ENCODE peak calls at places on chromosomes 6 and 20, in nine cellular contexts. X is activated gamma-delta T cell treated with Interleukin-2 at 50 U/mL for 16 hours; V is stimulated activated CD4-positive, alpha-beta T cell treated with anti-CD3 and anti-CD28 coated beads, Interleukin-1b, Interleukin-23, amount 100 ng/mL, for 24 hours; T is effector memory CD8-positive, alpha-beta T cell; O is head of caudate nucleus; P is GM06990; W is transverse colon; H is HT-29; S is mesendoderm. A is an unnamed sample.

GRCh38 chr20:9454781-9455180 is 59.6 kb upstream of the LAMP5 start:
- DNase-seq in P (no peak), S (no peak), W (no peak), X (no peak), T (no peak), O (no peak), H (no peak), V (no peak), A (no peak)

GRCh38 chr6:85494551-85495337 is 44.9 kb downstream of the NT5E start:
- DNase-seq in X (no peak), S (no peak), O (no peak), V (no peak), T (no peak), P (no peak), W (no peak), H (no peak), A (no peak)

GRCh38 chr6:168536665-168537249 is 95.8 kb downstream of the SMOC2 start:
- DNase-seq in V (no peak), W (no peak), X (no peak), S (no peak), P (no peak), O (no peak), H (no peak), T (no peak), A (no peak)

GRCh38 chr20:2761885-2762284 is 38.5 kb downstream of the CPXM1 start:
- DNase-seq in S (no peak), V (no peak), X (no peak), W (no peak), T (no peak), H (no peak), P (no peak), O (no peak), A (no peak)

GRCh38 chr6:11018225-11018624 is 25.9 kb downstream of the ELOVL2 start:
- DNase-seq in X (no peak), P (no peak), S (no peak), O (no peak), H (no peak), W (no peak), V (no peak), T (no peak), A (no peak)

GRCh38 chr6:125749864-125750691 is 646 bp downstream of the HEY2 start:
- DNase-seq in O (no peak), X (no peak), V (no peak), P (no peak), W (peak), H (no peak), T (no peak), S (peak), A (peak)

GRCh38 chr6:169933839-169934698 is 182.6 kb downstream of the ERMARD start:
- DNase-seq in O (no peak), H (no peak), V (no peak), T (no peak), X (no peak), S (no peak), P (no peak), W (peak), A (peak)

GRCh38 chr20:32581839-32582658 is 3.1 kb downstream of the NOL4L start:
- DNase-seq in S (no peak), W (no peak), O (no peak), V (no peak), P (no peak), H (no peak), X (no peak), T (no peak), A (no peak)

GRCh38 chr20:41118632-41119031 is 18.7 kb upstream of the PLCG1 start:
- DNase-seq in X (no peak), S (no peak), V (no peak), O (no peak), W (no peak), H (no peak), T (no peak), P (no peak), A (no peak)